ENCODE peak calls at places on chromosomes 12 and 14, in four cellular contexts. O is nucleus accumbens, W is glutamatergic neuron, C is fibroblast of lung. V is an unnamed sample.

GRCh38 chr12:6752181-6752930 is 585 bp downstream of the MLF2 start:
- DNase-seq in C (peak), O (no peak), W (peak), V (no peak)

GRCh38 chr12:117890137-117890536 is 78.7 kb downstream of the KSR2 start:
- DNase-seq in W (no peak), O (no peak), C (no peak), V (no peak)

GRCh38 chr12:42474391-42474790 is 115.2 kb downstream of the PRICKLE1 start:
- DNase-seq in C (peak), O (no peak), W (no peak), V (peak)

GRCh38 chr12:131162113-131162512 is 208.4 kb downstream of the ADGRD1 start:
- DNase-seq in O (no peak), C (no peak), W (no peak), V (no peak)

GRCh38 chr12:29041621-29042020 is 107.5 kb upstream of the FAR2 start:
- DNase-seq in W (no peak), O (no peak), C (peak), V (peak)

GRCh38 chr14:84554136-84554535 is 975.8 kb upstream of the FLRT2 start:
- DNase-seq in W (no peak), C (no peak), O (no peak), V (no peak)

GRCh38 chr12:122003646-122004611 is 17.8 kb upstream of the BCL7A start:
- DNase-seq in W (peak), C (no peak), O (no peak), V (no peak)

GRCh38 chr14:55599250-55599879 is 19.4 kb downstream of the KTN1 start:
- DNase-seq in W (peak), O (no peak), C (no peak), V (peak)

GRCh38 chr12:3833670-3834310 is 39.4 kb downstream of the PARP11 start:
- DNase-seq in W (no peak), O (no peak), C (no peak), V (no peak)

GRCh38 chr14:77991128-77991772 is 178.9 kb upstream of the NRXN3 start:
- DNase-seq in C (no peak), W (no peak), O (no peak), V (peak)

GRCh38 chr14:21997300-21997699 is 323.7 kb upstream of the OR4E1 start:
- DNase-seq in O (no peak), W (peak), C (no peak), V (peak)

GRCh38 chr12:52672321-52672933 is 7.8 kb downstream of the KRT1 start:
- DNase-seq in O (no peak), W (no peak), C (no peak), V (peak)

GRCh38 chr14:75181426-75182062 is 5.1 kb upstream of the TMED10 start:
- DNase-seq in C (no peak), O (no peak), W (no peak), V (no peak)

GRCh38 chr12:1633459-1633858 is 4.4 kb downstream of the WNT5B start:
- DNase-seq in O (no peak), W (no peak), C (no peak), V (no peak)

GRCh38 chr12:113135178-113136127 is at the start of gene RASAL1:
- DNase-seq in O (peak), C (no peak), W (peak), V (peak)

GRCh38 chr14:51396222-51396815 is 156.3 kb downstream of the TMX1 start:
- DNase-seq in C (peak), O (no peak), W (peak), V (peak)

GRCh38 chr14:88463318-88463717 is 77.9 kb downstream of the SPATA7 start:
- DNase-seq in W (no peak), C (no peak), O (no peak), V (peak)

GRCh38 chr12:89461649-89462612 is 62.7 kb downstream of the GALNT4 start:
- DNase-seq in C (peak), O (no peak), W (no peak), V (peak)